ENCODE peak calls at places on chromosomes 1 and 21, in six cellular contexts. Z is NCI-H69, H is nephron progenitor cell, Y is GM23248, D is AG08395, V is GM20000. S is an unnamed sample.

GRCh38 chr1:84973493-84974334 is 23.2 kb downstream of the MCOLN2 start:
- DNase-seq in D (no peak), Y (peak; percentile 54), Z (no peak), V (no peak), H (no peak), S (no peak)

GRCh38 chr1:52637946-52638345 is 5.0 kb downstream of the SHISAL2A start:
- DNase-seq in H (no peak), V (no peak), D (no peak), Y (no peak), Z (no peak), S (no peak)

GRCh38 chr21:16476056-16476850 is 746.5 kb downstream of the USP25 start:
- DNase-seq in D (no peak), V (no peak), Z (no peak), H (no peak), Y (peak; percentile 38), S (no peak)

GRCh38 chr1:41878911-41879310 is 39.8 kb downstream of the HIVEP3 start:
- DNase-seq in H (no peak), D (no peak), V (no peak), Y (no peak), Z (no peak), S (no peak)

GRCh38 chr1:231162300-231162969 is 577 bp downstream of the TRIM67 start:
- DNase-seq in H (peak; percentile 87), Y (peak; percentile 67), Z (peak; percentile 65), D (peak; percentile 55), V (peak; percentile 84), S (peak; percentile 63)

GRCh38 chr1:180580237-180580636 is 21.5 kb downstream of the OVAAL start:
- DNase-seq in D (peak; percentile 19), Z (peak; percentile 84), Y (peak; percentile 37), V (no peak), H (peak; percentile 28), S (no peak)

GRCh38 chr1:79988401-79988800 is 981.9 kb upstream of the ADGRL4 start:
- DNase-seq in H (no peak), D (no peak), Z (no peak), Y (no peak), V (no peak), S (no peak)

GRCh38 chr1:3987669-3988235 is 87.7 kb upstream of the C1orf174 start:
- DNase-seq in D (no peak), V (no peak), Y (no peak), H (no peak), Z (no peak), S (no peak)

GRCh38 chr1:52967666-52968065 is 40.6 kb downstream of the SCP2 start:
- DNase-seq in D (no peak), Y (no peak), V (no peak), H (no peak), Z (no peak), S (no peak)